ENCODE peak calls at places on chromosomes 6 and 20, in seven cellular contexts. P is NCI-H1436; L is HEK293T; F is stimulated activated CD8-positive, alpha-beta memory T cell treated with anti-CD3 and anti-CD28 coated beads, Interleukin-12 subunit alpha, Interleukin-12 subunit beta, amount 100 ng/mL, for 1 hour; O is NCI-H1105; V is NCI-H748 treated with DMSO at 0.1 percent for 48 hours; R is GDM1. Y is an unnamed sample.

GRCh38 chr6:105608711-105609374 is 206.0 kb upstream of the PREP start:
- DNase-seq in F (no peak), L (no peak), O (no peak), V (no peak), P (no peak), R (no peak), Y (no peak)

GRCh38 chr20:20465259-20465658 is 97.4 kb downstream of the INSM1 start:
- DNase-seq in F (no peak), R (no peak), L (peak; percentile 14), P (no peak), V (peak; percentile 28), O (no peak), Y (no peak)

GRCh38 chr20:23007886-23008285 is 27.2 kb upstream of the SSTR4 start:
- DNase-seq in R (no peak), P (no peak), O (no peak), L (no peak), F (no peak), V (no peak), Y (no peak)

GRCh38 chr6:170004585-170005210 is 253.3 kb downstream of the ERMARD start:
- DNase-seq in L (no peak), V (no peak), F (no peak), P (no peak), O (no peak), R (no peak), Y (no peak)

GRCh38 chr20:24949756-24950127 is 673 bp downstream of the CST7 start:
- DNase-seq in L (no peak), V (no peak), O (no peak), P (no peak), R (peak; percentile 20), F (no peak), Y (no peak)

GRCh38 chr20:53797085-53797484 is 203.4 kb upstream of the ZNF217 start:
- DNase-seq in R (no peak), F (no peak), O (no peak), P (no peak), L (no peak), V (no peak), Y (no peak)

GRCh38 chr20:50464026-50464724 is 46.0 kb upstream of the PTPN1 start:
- DNase-seq in V (no peak), F (peak; percentile 25), L (peak; percentile 58), P (peak; percentile 48), R (peak; percentile 48), O (peak; percentile 36), Y (no peak)

GRCh38 chr6:154661751-154662150 is 71.5 kb upstream of the SCAF8 start:
- DNase-seq in F (no peak), R (no peak), L (no peak), P (no peak), O (no peak), V (no peak), Y (no peak)

GRCh38 chr6:30740993-30741784 is 1.3 kb downstream of the FLOT1 start:
- DNase-seq in L (no peak), F (no peak), P (no peak), V (no peak), O (no peak), R (no peak), Y (no peak)

GRCh38 chr6:1400126-1400850 is 10.9 kb downstream of the FOXF2 start:
- DNase-seq in V (no peak), O (no peak), L (no peak), F (no peak), R (no peak), P (no peak), Y (no peak)

GRCh38 chr6:97294451-97294850 is 11.4 kb upstream of the MMS22L start:
- DNase-seq in F (no peak), L (no peak), V (no peak), O (no peak), R (no peak), P (no peak), Y (no peak)

GRCh38 chr6:71224011-71224410 is 64.6 kb upstream of the OGFRL1 start:
- DNase-seq in L (no peak), R (no peak), F (no peak), O (no peak), P (no peak), V (no peak), Y (no peak)

GRCh38 chr6:31794294-31794865 is 1.2 kb downstream of the VARS1 start:
- DNase-seq in F (no peak), V (no peak), R (no peak), O (no peak), P (no peak), L (peak; percentile 17), Y (no peak)

GRCh38 chr6:131955876-131956275 is 4.7 kb upstream of the CCN2 start:
- DNase-seq in F (no peak), V (no peak), P (no peak), O (no peak), L (no peak), R (no peak), Y (no peak)

GRCh38 chr6:138815797-138816528 is 20.1 kb downstream of the ECT2L start:
- DNase-seq in P (peak; percentile 59), L (peak; percentile 64), R (peak; percentile 18), O (peak; percentile 63), V (peak; percentile 89), F (no peak), Y (no peak)

GRCh38 chr6:32982084-32982701 is 13.8 kb downstream of the BRD2 start:
- DNase-seq in R (no peak), O (peak; percentile 69), V (peak; percentile 49), L (no peak), P (peak; percentile 59), F (no peak), Y (no peak)

GRCh38 chr6:144317736-144318135 is 32.6 kb downstream of the UTRN start:
- DNase-seq in R (no peak), O (no peak), P (no peak), L (no peak), F (no peak), V (no peak), Y (no peak)

GRCh38 chr6:148986608-148987007 is 239.8 kb downstream of the UST start:
- DNase-seq in R (no peak), L (no peak), P (no peak), O (no peak), F (no peak), V (no peak), Y (no peak)

GRCh38 chr20:4820833-4821518 is 99.3 kb downstream of the PRND start:
- DNase-seq in V (no peak), L (no peak), F (no peak), P (no peak), R (no peak), O (no peak), Y (no peak)

GRCh38 chr6:52013035-52013434 is 74.4 kb downstream of the PKHD1 start:
- DNase-seq in P (no peak), F (no peak), L (no peak), V (no peak), O (no peak), R (no peak), Y (no peak)

GRCh38 chr20:16048881-16049280 is 524.4 kb downstream of the KIF16B start:
- DNase-seq in P (no peak), L (no peak), R (no peak), O (no peak), F (no peak), V (no peak), Y (no peak)

GRCh38 chr6:143941852-143942627 is 66.0 kb downstream of the PLAGL1 start:
- DNase-seq in F (peak; percentile 43), R (peak; percentile 47), P (no peak), O (peak; percentile 63), V (peak; percentile 35), L (peak; percentile 77), Y (peak; percentile 57)

GRCh38 chr20:38178065-38178471 is 13.0 kb upstream of the TGM2 start:
- DNase-seq in O (no peak), F (no peak), V (no peak), R (no peak), L (no peak), P (no peak), Y (no peak)

GRCh38 chr6:39755231-39755630 is 30.0 kb upstream of the KIF6 start:
- DNase-seq in R (no peak), L (no peak), O (no peak), P (no peak), V (no peak), F (no peak), Y (no peak)

GRCh38 chr20:25197173-25197869 is 1.8 kb downstream of the ENTPD6 start:
- DNase-seq in V (no peak), R (no peak), F (no peak), P (peak; percentile 1), O (peak; percentile 0), L (no peak), Y (no peak)

GRCh38 chr6:30571085-30572077 is at the start of gene ABCF1:
- DNase-seq in O (peak; percentile 97), P (peak; percentile 94), F (peak; percentile 99), V (peak; percentile 94), L (peak; percentile 99), R (peak; percentile 95), Y (peak; percentile 99)

GRCh38 chr20:50146732-50147662 is 6.5 kb downstream of the PEDS1 start:
- DNase-seq in V (no peak), O (no peak), R (peak; percentile 60), P (peak; percentile 38), L (no peak), F (peak; percentile 56), Y (peak; percentile 53)

GRCh38 chr20:39106791-39107190 is 144.6 kb downstream of the DHX35 start:
- DNase-seq in L (no peak), O (no peak), R (no peak), F (no peak), V (no peak), P (no peak), Y (no peak)

GRCh38 chr20:59458645-59459044 is 145.7 kb upstream of the PHACTR3 start:
- DNase-seq in V (no peak), P (no peak), L (no peak), O (no peak), R (no peak), F (no peak), Y (no peak)

GRCh38 chr6:111530777-111531176 is 47.8 kb upstream of the REV3L start:
- DNase-seq in F (no peak), O (no peak), R (no peak), L (no peak), P (no peak), V (no peak), Y (no peak)

GRCh38 chr20:61477366-61477966 is 225.4 kb downstream of the CDH4 start:
- DNase-seq in V (no peak), R (no peak), L (no peak), P (no peak), O (no peak), F (no peak), Y (no peak)

GRCh38 chr6:130513770-130514169 is 148.0 kb downstream of the TMEM200A start:
- DNase-seq in R (peak; percentile 81), O (no peak), F (no peak), P (no peak), V (no peak), L (no peak), Y (no peak)

GRCh38 chr20:5039255-5039657 is 37.9 kb upstream of the SLC23A2 start:
- DNase-seq in R (no peak), V (no peak), L (no peak), P (no peak), F (peak; percentile 27), O (no peak), Y (peak; percentile 31)

GRCh38 chr6:149366237-149366921 is 33.7 kb upstream of the SUMO4 start:
- DNase-seq in F (no peak), P (no peak), R (no peak), V (no peak), O (no peak), L (no peak), Y (no peak)

GRCh38 chr6:69164564-69165252 is 529.6 kb downstream of the ADGRB3 start:
- DNase-seq in O (peak; percentile 64), P (peak; percentile 29), L (peak; percentile 33), F (no peak), R (no peak), V (peak; percentile 6), Y (no peak)

GRCh38 chr6:37302086-37302686 is 44.2 kb upstream of the TMEM217 start:
- DNase-seq in V (no peak), O (no peak), L (no peak), F (no peak), R (no peak), P (no peak), Y (no peak)

GRCh38 chr20:46014517-46015396 is 6.0 kb downstream of the MMP9 start:
- DNase-seq in R (no peak), V (no peak), F (no peak), L (no peak), O (no peak), P (no peak), Y (no peak)

GRCh38 chr20:13868331-13868730 is 83.5 kb downstream of the NDUFAF5 start:
- DNase-seq in R (no peak), L (no peak), P (no peak), V (no peak), F (no peak), O (no peak), Y (no peak)